ENCODE peak calls at places on chromosomes 3 and 15, in eight cellular contexts. R is DND-41; G is stomach; F is stimulated activated CD8-positive, alpha-beta memory T cell treated with anti-CD3 and anti-CD28 coated beads, Interleukin-15, amount 100 ng/mL, for 24 hours; C is GM13976; Z is iPS-NIHi11; H is AG10803; Q is cardiac septum. N is an unnamed sample.

GRCh38 chr3:183300996-183301562 is 48.0 kb downstream of the B3GNT5 start:
- DNase-seq in R (no peak), G (no peak), F (no peak), C (no peak), Z (no peak), H (peak), Q (no peak), N (no peak)

GRCh38 chr3:158453004-158453403 is 118.0 kb upstream of the MLF1 start:
- DNase-seq in R (no peak), G (no peak), F (no peak), C (no peak), Z (no peak), H (no peak), Q (no peak), N (no peak)

GRCh38 chr15:66502491-66502890 is 2.2 kb downstream of the RPL4 start:
- DNase-seq in R (no peak), G (no peak), F (no peak), C (no peak), Z (no peak), H (no peak), Q (no peak), N (no peak)

GRCh38 chr15:43518073-43518761 is 809 bp downstream of the MAP1A start:
- DNase-seq in R (peak), G (no peak), F (no peak), C (peak), Z (peak), H (peak), Q (no peak), N (no peak)

GRCh38 chr15:31098491-31098917 is 3.0 kb downstream of the TRPM1 start:
- DNase-seq in R (no peak), G (no peak), F (no peak), C (no peak), Z (no peak), H (no peak), Q (no peak), N (peak)

GRCh38 chr3:55571913-55572312 is 84.8 kb upstream of the WNT5A start:
- DNase-seq in R (no peak), G (no peak), F (no peak), C (no peak), Z (peak), H (peak), Q (peak), N (no peak)

GRCh38 chr3:151459360-151459759 is 1.5 kb downstream of the IGSF10 start:
- DNase-seq in R (no peak), G (no peak), F (no peak), C (no peak), Z (no peak), H (no peak), Q (no peak), N (no peak)

GRCh38 chr15:74200871-74201419 is 1.6 kb downstream of the STRA6 start:
- DNase-seq in R (no peak), G (no peak), F (no peak), C (no peak), Z (no peak), H (no peak), Q (no peak), N (no peak)

GRCh38 chr3:146594843-146595482 is 10.2 kb downstream of the PLSCR5 start:
- DNase-seq in R (no peak), G (no peak), F (no peak), C (no peak), Z (no peak), H (peak), Q (no peak), N (no peak)

GRCh38 chr15:35545825-35546580 is at the start of gene DPH6:
- DNase-seq in R (peak), G (peak), F (peak), C (peak), Z (peak), H (peak), Q (peak), N (peak)

GRCh38 chr3:122351612-122352011 is 26.6 kb downstream of the CSTA start:
- DNase-seq in R (no peak), G (no peak), F (no peak), C (no peak), Z (no peak), H (no peak), Q (no peak), N (no peak)

GRCh38 chr3:184040010-184040409 is 8.5 kb downstream of the HTR3D start:
- DNase-seq in R (no peak), G (peak), F (no peak), C (no peak), Z (peak), H (peak), Q (no peak), N (no peak)

GRCh38 chr15:68658151-68658550 is 79.4 kb downstream of the CORO2B start:
- DNase-seq in R (no peak), G (no peak), F (no peak), C (no peak), Z (no peak), H (no peak), Q (peak), N (no peak)

GRCh38 chr3:189974372-189974771 is 146.3 kb downstream of the P3H2 start:
- DNase-seq in R (no peak), G (no peak), F (no peak), C (no peak), Z (no peak), H (no peak), Q (no peak), N (no peak)

GRCh38 chr3:30084971-30085403 is 521.4 kb upstream of the TGFBR2 start:
- DNase-seq in R (no peak), G (no peak), F (no peak), C (no peak), Z (peak), H (no peak), Q (no peak), N (no peak)

GRCh38 chr3:158762701-158763100 is 30.4 kb upstream of the RARRES1 start:
- DNase-seq in R (no peak), G (no peak), F (no peak), C (no peak), Z (no peak), H (no peak), Q (no peak), N (no peak)

GRCh38 chr3:188602620-188603019 is 448.7 kb downstream of the LPP start:
- DNase-seq in R (no peak), G (no peak), F (no peak), C (no peak), Z (no peak), H (no peak), Q (no peak), N (no peak)

GRCh38 chr3:46668116-46668515 is 25.4 kb downstream of the ALS2CL start:
- DNase-seq in R (no peak), G (peak), F (no peak), C (peak), Z (no peak), H (no peak), Q (peak), N (no peak)

GRCh38 chr15:57398336-57398735 is 22.0 kb downstream of the CGNL1 start:
- DNase-seq in R (no peak), G (no peak), F (no peak), C (no peak), Z (no peak), H (no peak), Q (no peak), N (no peak)

GRCh38 chr3:48507256-48508061 is 3.5 kb upstream of the SHISA5 start:
- DNase-seq in R (peak), G (peak), F (no peak), C (peak), Z (peak), H (peak), Q (no peak), N (no peak)

GRCh38 chr3:150062492-150062891 is 91.8 kb upstream of the PFN2 start:
- DNase-seq in R (no peak), G (no peak), F (no peak), C (no peak), Z (no peak), H (peak), Q (no peak), N (peak)

GRCh38 chr3:146166450-146167222 is 5.7 kb upstream of the PLOD2 start:
- DNase-seq in R (no peak), G (no peak), F (no peak), C (no peak), Z (no peak), H (peak), Q (no peak), N (no peak)

GRCh38 chr3:98185180-98185579 is 18.7 kb downstream of the OR5H15 start:
- DNase-seq in R (no peak), G (no peak), F (no peak), C (no peak), Z (peak), H (no peak), Q (no peak), N (no peak)

N was measured in foreskin melanocyte.